ENCODE peak calls at places on chromosomes 5 and 9, in six cellular contexts. One of them, this sample, is unnamed.

GRCh38 chr5:127725673-127726072 is 22.5 kb downstream of the CCDC192 start:
- DNase-seq in NCI-H2171: no peak
- DNase-seq in esophagus squamous epithelium: no peak
- DNase-seq in retina: no peak
- DNase-seq in DMS53: no peak
- DNase-seq in germinal center: no peak
- DNase-seq in this sample: no peak

GRCh38 chr5:129963359-129963758 is 59.1 kb downstream of the CHSY3 start:
- DNase-seq in retina: no peak
- DNase-seq in esophagus squamous epithelium: no peak
- DNase-seq in DMS53: no peak
- DNase-seq in NCI-H2171: no peak
- DNase-seq in germinal center: no peak
- DNase-seq in this sample: no peak

GRCh38 chr9:70873506-70873905 is 247.9 kb downstream of the TRPM3 start:
- DNase-seq in retina: no peak
- DNase-seq in germinal center: no peak
- DNase-seq in NCI-H2171: no peak
- DNase-seq in esophagus squamous epithelium: no peak
- DNase-seq in DMS53: no peak
- DNase-seq in this sample: no peak

GRCh38 chr5:17255471-17256016 is 38.1 kb downstream of the BASP1 start:
- DNase-seq in esophagus squamous epithelium: no peak
- DNase-seq in DMS53: no peak
- DNase-seq in retina: no peak
- DNase-seq in germinal center: peak
- DNase-seq in NCI-H2171: no peak
- DNase-seq in this sample: no peak

GRCh38 chr5:23332650-23333251 is 174.7 kb upstream of the PRDM9 start:
- DNase-seq in esophagus squamous epithelium: no peak
- DNase-seq in DMS53: peak
- DNase-seq in germinal center: no peak
- DNase-seq in NCI-H2171: peak
- DNase-seq in retina: no peak
- DNase-seq in this sample: peak

GRCh38 chr9:133584559-133585476 is 24.4 kb downstream of the FAM163B start:
- DNase-seq in DMS53: peak
- DNase-seq in retina: peak
- DNase-seq in NCI-H2171: peak
- DNase-seq in germinal center: no peak
- DNase-seq in esophagus squamous epithelium: no peak
- DNase-seq in this sample: peak

GRCh38 chr9:76198336-76198735 is 195.9 kb downstream of the RFK start:
- DNase-seq in NCI-H2171: no peak
- DNase-seq in retina: no peak
- DNase-seq in esophagus squamous epithelium: no peak
- DNase-seq in DMS53: no peak
- DNase-seq in germinal center: no peak
- DNase-seq in this sample: no peak

GRCh38 chr9:93662952-93663572 is 86.7 kb downstream of the PHF2 start:
- DNase-seq in retina: no peak
- DNase-seq in DMS53: no peak
- DNase-seq in NCI-H2171: no peak
- DNase-seq in germinal center: no peak
- DNase-seq in esophagus squamous epithelium: no peak
- DNase-seq in this sample: no peak

GRCh38 chr5:58455066-58455465 is 4.8 kb downstream of the PLK2 start:
- DNase-seq in DMS53: no peak
- DNase-seq in germinal center: no peak
- DNase-seq in NCI-H2171: no peak
- DNase-seq in esophagus squamous epithelium: no peak
- DNase-seq in retina: no peak
- DNase-seq in this sample: no peak

GRCh38 chr9:2722715-2723114 is 5.4 kb downstream of the KCNV2 start:
- DNase-seq in DMS53: no peak
- DNase-seq in NCI-H2171: no peak
- DNase-seq in retina: no peak
- DNase-seq in esophagus squamous epithelium: no peak
- DNase-seq in germinal center: no peak
- DNase-seq in this sample: peak